ENCODE peak calls at places on chromosomes 12 and 14, in eight cellular contexts. Z, S, U, G, C, Q, B and H are unnamed samples.

GRCh38 chr14:32934891-32935633 is 3.6 kb upstream of the NPAS3 start:
- DNase-seq in C (no peak), U (peak), Z (no peak), B (no peak), S (peak), G (no peak), Q (peak), H (no peak)

GRCh38 chr12:53817021-53817389 is 65.2 kb upstream of the CISTR start:
- DNase-seq in Q (no peak), S (no peak), G (peak), B (no peak), U (no peak), Z (no peak), C (no peak), H (no peak)

GRCh38 chr12:11705010-11705409 is 55.5 kb downstream of the ETV6 start:
- DNase-seq in G (peak), Q (no peak), Z (no peak), U (no peak), S (peak), C (peak), B (no peak), H (no peak)

GRCh38 chr14:87934185-87934584 is 58.8 kb downstream of the GALC start:
- DNase-seq in S (peak), B (no peak), C (no peak), Z (no peak), G (peak), U (no peak), Q (peak), H (no peak)

GRCh38 chr12:130160711-130161231 is 1.5 kb upstream of the FZD10 start:
- DNase-seq in Z (no peak), C (no peak), U (no peak), Q (no peak), S (no peak), B (no peak), G (no peak), H (no peak)

GRCh38 chr12:57744194-57744776 is 554 bp upstream of the TSPAN31 start:
- DNase-seq in S (peak), Q (no peak), Z (peak), B (peak), U (peak), C (peak), G (no peak), H (peak)

GRCh38 chr12:10406725-10407124 is 2.8 kb downstream of the KLRC4 start:
- DNase-seq in G (no peak), Z (no peak), C (no peak), U (no peak), S (no peak), Q (no peak), B (no peak), H (no peak)

GRCh38 chr12:106971065-106971464 is 15.4 kb downstream of the TMEM263 start:
- DNase-seq in U (no peak), C (no peak), B (no peak), Q (no peak), G (no peak), Z (no peak), S (no peak), H (no peak)

GRCh38 chr14:52446355-52446754 is 106.0 kb downstream of the TXNDC16 start:
- DNase-seq in G (peak), C (no peak), S (no peak), Q (no peak), Z (no peak), U (no peak), B (no peak), H (no peak)

GRCh38 chr14:76918176-76918750 is 92.1 kb downstream of the LRRC74A start:
- DNase-seq in U (no peak), Q (peak), Z (no peak), C (peak), G (no peak), S (peak), B (no peak), H (no peak)

GRCh38 chr12:104713444-104713843 is 244.6 kb downstream of the SLC41A2 start:
- DNase-seq in U (no peak), Q (no peak), G (no peak), C (no peak), Z (no peak), B (no peak), S (peak), H (no peak)

GRCh38 chr12:34297790-34298164 is 275.5 kb downstream of the ALG10 start:
- DNase-seq in S (no peak), G (no peak), Q (no peak), B (no peak), Z (no peak), U (no peak), C (no peak), H (no peak)

GRCh38 chr12:87670448-87670847 is 358.8 kb downstream of the C12orf50 start:
- DNase-seq in Q (no peak), U (no peak), B (no peak), S (peak), C (no peak), G (no peak), Z (no peak), H (no peak)

GRCh38 chr14:91376547-91377477 is 40.8 kb downstream of the CCDC88C start:
- DNase-seq in Z (no peak), U (no peak), S (peak), C (no peak), B (no peak), G (no peak), Q (no peak), H (no peak)

GRCh38 chr14:35400707-35401421 is 3.7 kb downstream of the NFKBIA start:
- DNase-seq in U (no peak), S (no peak), B (no peak), C (no peak), Z (peak), Q (no peak), G (peak), H (no peak)

GRCh38 chr12:39905152-39905551 is 200.7 kb downstream of the SLC2A13 start:
- DNase-seq in B (peak), G (no peak), S (no peak), Z (no peak), U (no peak), Q (peak), C (peak), H (no peak)

GRCh38 chr14:25396128-25396527 is 346.2 kb upstream of the STXBP6 start:
- DNase-seq in C (peak), G (no peak), S (no peak), B (no peak), Z (no peak), U (no peak), Q (no peak), H (no peak)

GRCh38 chr12:104046306-104046705 is 3.7 kb downstream of the GLT8D2 start:
- DNase-seq in U (no peak), Z (no peak), S (no peak), Q (no peak), G (no peak), C (no peak), B (no peak), H (no peak)

GRCh38 chr14:53148612-53149202 is 4.4 kb downstream of the DDHD1 start:
- DNase-seq in Z (no peak), Q (no peak), U (no peak), S (no peak), B (no peak), C (no peak), G (no peak), H (no peak)

GRCh38 chr12:47317182-47317915 is 237.6 kb upstream of the AMIGO2 start:
- DNase-seq in Q (peak), B (no peak), S (no peak), G (no peak), Z (no peak), C (no peak), U (no peak), H (no peak)

GRCh38 chr12:111446631-111447570 is 41.2 kb downstream of the SH2B3 start:
- DNase-seq in B (no peak), Z (no peak), G (no peak), Q (no peak), S (no peak), C (no peak), U (no peak), H (no peak)